ENCODE peak calls at places on chromosome 5, in ten cellular contexts. H is dorsolateral prefrontal cortex; A is RCC 7860; Z is A172; R is activated naive CD8-positive, alpha-beta T cell treated with anti-CD3 and anti-CD28 coated beads, Interleukin-2, amount 50 U/mL, for 24 hours; U is GM12864; L is fibroblast of pulmonary artery; Y is MG63; I is HS-27A; X is neural progenitor cell. S is an unnamed sample.

GRCh38 chr5:33675958-33676464 is 215.8 kb downstream of the ADAMTS12 start:
- DNase-seq in Z (no peak), I (no peak), A (no peak), U (peak), Y (no peak), L (no peak), H (no peak), R (no peak), X (no peak), S (no peak)

GRCh38 chr5:40481226-40481625 is 198.5 kb upstream of the PTGER4 start:
- DNase-seq in Z (peak), Y (no peak), L (no peak), U (no peak), H (no peak), I (no peak), A (peak), X (no peak), R (no peak), S (no peak)

GRCh38 chr5:127650649-127651048 is 1.8 kb downstream of the CTXN3 start:
- DNase-seq in Y (peak), L (peak), R (no peak), A (no peak), X (no peak), I (no peak), Z (peak), H (no peak), U (no peak), S (no peak)

GRCh38 chr5:150618588-150619281 is 21.7 kb upstream of the SYNPO start:
- DNase-seq in Y (no peak), H (no peak), R (no peak), Z (no peak), U (no peak), L (peak), X (no peak), I (no peak), A (peak), S (no peak)

GRCh38 chr5:150321784-150322183 is 19.1 kb upstream of the ARSI start:
- DNase-seq in A (no peak), U (no peak), I (no peak), Y (no peak), H (no peak), Z (no peak), X (no peak), L (peak), R (no peak), S (no peak)

GRCh38 chr5:181167814-181168488 is 20.6 kb downstream of the OR2V2 start:
- DNase-seq in Y (no peak), H (no peak), A (no peak), X (peak), R (peak), U (no peak), I (no peak), L (no peak), Z (no peak), S (no peak)

GRCh38 chr5:133478611-133479010 is 133.7 kb downstream of the FSTL4 start:
- DNase-seq in H (no peak), X (no peak), R (no peak), Z (no peak), U (no peak), L (no peak), I (no peak), Y (no peak), A (no peak), S (no peak)

GRCh38 chr5:160254706-160255105 is 25.4 kb downstream of the FABP6 start:
- DNase-seq in X (no peak), Z (no peak), L (no peak), U (no peak), R (no peak), Y (no peak), A (no peak), I (no peak), H (no peak), S (no peak)